ENCODE peak calls at places on chromosome 1, in nine cellular contexts. One of them, this sample, is unnamed.

GRCh38 chr1:170461762-170462384 is 70.1 kb upstream of the GORAB start:
- DNase-seq in left ventricle myocardium inferior: no peak
- DNase-seq in CD4-positive, CD25-positive, alpha-beta regulatory T cell: no peak
- DNase-seq in CD4-positive, alpha-beta memory T cell: no peak
- DNase-seq in uterus: peak; percentile 52
- DNase-seq in upper lobe of left lung: no peak
- DNase-seq in tibial artery: no peak
- DNase-seq in CD8-positive, alpha-beta memory T cell: no peak
- DNase-seq in heart left ventricle: no peak
- DNase-seq in this sample: no peak

GRCh38 chr1:228073870-228074545 is 8.5 kb upstream of the ARF1 start:
- DNase-seq in tibial artery: no peak
- DNase-seq in CD8-positive, alpha-beta memory T cell: peak; percentile 37
- DNase-seq in CD4-positive, CD25-positive, alpha-beta regulatory T cell: no peak
- DNase-seq in CD4-positive, alpha-beta memory T cell: no peak
- DNase-seq in uterus: peak; percentile 16
- DNase-seq in upper lobe of left lung: peak; percentile 35
- DNase-seq in left ventricle myocardium inferior: peak; percentile 15
- DNase-seq in heart left ventricle: peak; percentile 25
- DNase-seq in this sample: peak; percentile 14

GRCh38 chr1:179813626-179814351 is 63.8 kb downstream of the TOR1AIP2 start:
- DNase-seq in heart left ventricle: no peak
- DNase-seq in CD8-positive, alpha-beta memory T cell: no peak
- DNase-seq in CD4-positive, CD25-positive, alpha-beta regulatory T cell: no peak
- DNase-seq in tibial artery: no peak
- DNase-seq in uterus: no peak
- DNase-seq in CD4-positive, alpha-beta memory T cell: no peak
- DNase-seq in left ventricle myocardium inferior: no peak
- DNase-seq in upper lobe of left lung: no peak
- DNase-seq in this sample: no peak

GRCh38 chr1:230158422-230159291 is 91.6 kb downstream of the GALNT2 start:
- DNase-seq in heart left ventricle: no peak
- DNase-seq in tibial artery: no peak
- DNase-seq in uterus: no peak
- DNase-seq in upper lobe of left lung: no peak
- DNase-seq in CD8-positive, alpha-beta memory T cell: no peak
- DNase-seq in CD4-positive, CD25-positive, alpha-beta regulatory T cell: no peak
- DNase-seq in left ventricle myocardium inferior: no peak
- DNase-seq in CD4-positive, alpha-beta memory T cell: no peak
- DNase-seq in this sample: no peak

GRCh38 chr1:20988943-20989342 is 187.8 kb downstream of the EIF4G3 start:
- DNase-seq in CD4-positive, CD25-positive, alpha-beta regulatory T cell: no peak
- DNase-seq in heart left ventricle: no peak
- DNase-seq in upper lobe of left lung: no peak
- DNase-seq in left ventricle myocardium inferior: no peak
- DNase-seq in uterus: no peak
- DNase-seq in tibial artery: no peak
- DNase-seq in CD8-positive, alpha-beta memory T cell: no peak
- DNase-seq in CD4-positive, alpha-beta memory T cell: no peak
- DNase-seq in this sample: no peak

GRCh38 chr1:234713440-234713839 is 103.5 kb upstream of the IRF2BP2 start:
- DNase-seq in tibial artery: no peak
- DNase-seq in CD4-positive, alpha-beta memory T cell: no peak
- DNase-seq in CD8-positive, alpha-beta memory T cell: no peak
- DNase-seq in uterus: no peak
- DNase-seq in CD4-positive, CD25-positive, alpha-beta regulatory T cell: no peak
- DNase-seq in heart left ventricle: no peak
- DNase-seq in left ventricle myocardium inferior: no peak
- DNase-seq in upper lobe of left lung: no peak
- DNase-seq in this sample: no peak

GRCh38 chr1:17485280-17485679 is 45.8 kb upstream of the RCC2 start:
- DNase-seq in upper lobe of left lung: no peak
- DNase-seq in CD8-positive, alpha-beta memory T cell: no peak
- DNase-seq in CD4-positive, alpha-beta memory T cell: no peak
- DNase-seq in tibial artery: no peak
- DNase-seq in heart left ventricle: no peak
- DNase-seq in left ventricle myocardium inferior: no peak
- DNase-seq in uterus: no peak
- DNase-seq in CD4-positive, CD25-positive, alpha-beta regulatory T cell: no peak
- DNase-seq in this sample: no peak

GRCh38 chr1:68141801-68142440 is 90.4 kb downstream of the WLS start:
- DNase-seq in left ventricle myocardium inferior: no peak
- DNase-seq in CD4-positive, CD25-positive, alpha-beta regulatory T cell: no peak
- DNase-seq in heart left ventricle: no peak
- DNase-seq in tibial artery: no peak
- DNase-seq in upper lobe of left lung: no peak
- DNase-seq in CD4-positive, alpha-beta memory T cell: no peak
- DNase-seq in uterus: no peak
- DNase-seq in CD8-positive, alpha-beta memory T cell: no peak
- DNase-seq in this sample: peak; percentile 47

GRCh38 chr1:84847253-84848247 is 45.5 kb downstream of the LPAR3 start:
- DNase-seq in heart left ventricle: peak; percentile 68
- DNase-seq in tibial artery: peak; percentile 33
- DNase-seq in left ventricle myocardium inferior: peak; percentile 50
- DNase-seq in CD4-positive, alpha-beta memory T cell: peak; percentile 39
- DNase-seq in CD4-positive, CD25-positive, alpha-beta regulatory T cell: no peak
- DNase-seq in upper lobe of left lung: peak; percentile 87
- DNase-seq in CD8-positive, alpha-beta memory T cell: peak; percentile 61
- DNase-seq in uterus: peak; percentile 55
- DNase-seq in this sample: peak; percentile 88

GRCh38 chr1:33222381-33222780 is 33.9 kb upstream of the ZNF362 start:
- DNase-seq in left ventricle myocardium inferior: no peak
- DNase-seq in upper lobe of left lung: no peak
- DNase-seq in CD4-positive, CD25-positive, alpha-beta regulatory T cell: no peak
- DNase-seq in tibial artery: no peak
- DNase-seq in heart left ventricle: no peak
- DNase-seq in CD4-positive, alpha-beta memory T cell: no peak
- DNase-seq in CD8-positive, alpha-beta memory T cell: no peak
- DNase-seq in uterus: no peak
- DNase-seq in this sample: no peak

GRCh38 chr1:66253330-66253921 is 280.5 kb upstream of the SGIP1 start:
- DNase-seq in CD4-positive, CD25-positive, alpha-beta regulatory T cell: no peak
- DNase-seq in CD4-positive, alpha-beta memory T cell: peak; percentile 52
- DNase-seq in heart left ventricle: no peak
- DNase-seq in left ventricle myocardium inferior: no peak
- DNase-seq in uterus: no peak
- DNase-seq in upper lobe of left lung: no peak
- DNase-seq in tibial artery: no peak
- DNase-seq in CD8-positive, alpha-beta memory T cell: no peak
- DNase-seq in this sample: no peak

GRCh38 chr1:65048325-65048724 is 82.0 kb upstream of the JAK1 start:
- DNase-seq in tibial artery: no peak
- DNase-seq in left ventricle myocardium inferior: no peak
- DNase-seq in CD8-positive, alpha-beta memory T cell: no peak
- DNase-seq in upper lobe of left lung: no peak
- DNase-seq in uterus: no peak
- DNase-seq in CD4-positive, alpha-beta memory T cell: no peak
- DNase-seq in CD4-positive, CD25-positive, alpha-beta regulatory T cell: no peak
- DNase-seq in heart left ventricle: no peak
- DNase-seq in this sample: no peak

GRCh38 chr1:28273216-28273860 is 14.0 kb downstream of the SESN2 start:
- DNase-seq in CD4-positive, alpha-beta memory T cell: no peak
- DNase-seq in CD8-positive, alpha-beta memory T cell: no peak
- DNase-seq in heart left ventricle: no peak
- DNase-seq in left ventricle myocardium inferior: no peak
- DNase-seq in CD4-positive, CD25-positive, alpha-beta regulatory T cell: no peak
- DNase-seq in upper lobe of left lung: no peak
- DNase-seq in tibial artery: no peak
- DNase-seq in uterus: no peak
- DNase-seq in this sample: no peak

GRCh38 chr1:37474697-37475379 is 458 bp downstream of the ZC3H12A start:
- DNase-seq in tibial artery: no peak
- DNase-seq in heart left ventricle: no peak
- DNase-seq in CD4-positive, alpha-beta memory T cell: no peak
- DNase-seq in left ventricle myocardium inferior: no peak
- DNase-seq in CD4-positive, CD25-positive, alpha-beta regulatory T cell: no peak
- DNase-seq in upper lobe of left lung: no peak
- DNase-seq in CD8-positive, alpha-beta memory T cell: no peak
- DNase-seq in uterus: no peak
- DNase-seq in this sample: peak; percentile 83

GRCh38 chr1:58249371-58249728 is 297.2 kb downstream of the OMA1 start:
- DNase-seq in uterus: no peak
- DNase-seq in CD4-positive, CD25-positive, alpha-beta regulatory T cell: no peak
- DNase-seq in CD8-positive, alpha-beta memory T cell: no peak
- DNase-seq in tibial artery: no peak
- DNase-seq in CD4-positive, alpha-beta memory T cell: no peak
- DNase-seq in heart left ventricle: no peak
- DNase-seq in upper lobe of left lung: no peak
- DNase-seq in left ventricle myocardium inferior: no peak
- DNase-seq in this sample: no peak

DNA sequence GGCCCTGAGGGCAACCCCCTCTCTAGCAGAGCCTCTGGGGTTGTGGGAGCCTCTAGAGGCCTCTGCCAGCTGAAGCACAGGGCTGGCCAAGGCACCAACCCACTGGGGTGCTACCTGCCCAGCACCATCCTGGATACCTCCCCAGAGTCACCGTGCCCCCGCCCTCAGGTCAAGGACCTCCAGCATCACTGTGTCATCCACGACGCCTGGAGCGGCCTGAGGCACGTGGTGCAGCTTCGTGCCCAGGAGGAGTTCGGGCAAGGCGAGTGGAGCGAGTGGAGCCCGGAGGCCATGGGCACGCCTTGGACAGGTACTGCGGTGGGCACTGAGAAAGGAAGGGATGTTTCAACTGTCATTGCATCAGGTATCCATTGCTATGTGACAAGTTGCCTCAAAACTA is 30.7 kb downstream of the IL6R start:
- DNase-seq in left ventricle myocardium inferior: no peak
- DNase-seq in CD4-positive, CD25-positive, alpha-beta regulatory T cell: no peak
- DNase-seq in CD8-positive, alpha-beta memory T cell: no peak
- DNase-seq in heart left ventricle: no peak
- DNase-seq in CD4-positive, alpha-beta memory T cell: no peak
- DNase-seq in upper lobe of left lung: no peak
- DNase-seq in uterus: no peak
- DNase-seq in tibial artery: no peak
- DNase-seq in this sample: no peak
- H3K4me1 ChIP-seq in left ventricle myocardium inferior: peaks cover 62% of the 10 kb centered on the region
- H3K4me1 ChIP-seq in CD4-positive, CD25-positive, alpha-beta regulatory T cell: peaks cover 48% of the 10 kb centered on the region
- H3K4me1 ChIP-seq in CD8-positive, alpha-beta memory T cell: peaks cover 40% of the 10 kb centered on the region
- H3K4me1 ChIP-seq in heart left ventricle: no peaks in the 10 kb centered on the region
- H3K4me1 ChIP-seq in CD4-positive, alpha-beta memory T cell: peaks cover 61% of the 10 kb centered on the region
- H3K4me1 ChIP-seq in upper lobe of left lung: peaks cover 11% of the 10 kb centered on the region
- H3K4me1 ChIP-seq in uterus: peaks cover 2% of the 10 kb centered on the region
- H3K4me1 ChIP-seq in tibial artery: peaks cover 36% of the 10 kb centered on the region
- H3K4me1 ChIP-seq in this sample: peaks cover 5% of the 10 kb centered on the region

DNA sequence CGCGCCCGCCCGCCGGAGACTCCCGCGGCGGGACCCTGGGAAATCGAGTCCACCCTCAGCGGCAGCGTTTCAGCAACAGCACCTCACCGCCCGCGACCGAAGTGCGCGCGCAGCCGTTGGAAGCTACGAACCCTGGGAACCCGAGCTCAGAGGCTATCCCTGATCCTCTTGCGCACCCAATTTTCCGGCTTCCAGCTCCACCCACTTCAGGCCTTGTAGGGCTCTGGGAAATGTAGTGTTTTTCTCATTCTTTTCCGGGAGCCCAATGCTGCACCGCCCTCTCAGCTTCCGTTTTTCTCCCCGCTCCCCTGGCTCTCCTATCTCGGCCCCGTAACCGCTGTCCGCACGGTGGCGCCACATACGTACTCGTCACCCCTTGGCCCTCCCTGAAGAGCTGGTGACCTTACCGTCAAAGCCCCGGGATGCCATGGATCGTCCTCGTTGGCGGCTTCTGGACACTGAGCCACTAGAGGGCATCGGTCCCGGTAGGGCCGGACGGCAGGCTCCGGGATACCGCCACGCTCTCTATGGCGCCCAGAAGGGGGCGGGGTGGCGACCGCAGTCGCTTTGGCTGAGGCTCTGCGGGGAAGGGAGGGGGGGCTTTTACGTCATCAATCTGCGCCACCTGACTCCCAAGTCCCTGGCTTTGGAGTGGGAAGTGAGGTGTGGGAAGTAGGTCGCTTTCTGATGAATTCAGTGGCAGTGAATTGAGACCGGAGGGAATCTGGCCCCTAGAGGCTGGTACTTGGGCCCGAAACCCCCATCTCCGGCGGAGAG is at the start of the genes ODR4 and TPR:
- DNase-seq in heart left ventricle: peak; percentile 98
- DNase-seq in left ventricle myocardium inferior: peak; percentile 98
- DNase-seq in CD4-positive, alpha-beta memory T cell: peak; percentile 98
- DNase-seq in CD8-positive, alpha-beta memory T cell: peak; percentile 97
- DNase-seq in upper lobe of left lung: peak; percentile 98
- DNase-seq in uterus: peak; percentile 97
- DNase-seq in tibial artery: peak; percentile 98
- DNase-seq in CD4-positive, CD25-positive, alpha-beta regulatory T cell: peak; percentile 95
- DNase-seq in this sample: peak; percentile 99
- H3K4me3 ChIP-seq in heart left ventricle: peak within 1 kb of the TSS; percentile 85
- H3K4me3 ChIP-seq in left ventricle myocardium inferior: peak within 1 kb of the TSS; percentile 92
- H3K4me3 ChIP-seq in CD4-positive, alpha-beta memory T cell: peak within 1 kb of the TSS; percentile 87
- H3K4me3 ChIP-seq in CD8-positive, alpha-beta memory T cell: peak within 1 kb of the TSS; percentile 94
- H3K4me3 ChIP-seq in upper lobe of left lung: peak within 1 kb of the TSS; percentile 85
- H3K4me3 ChIP-seq in uterus: peak within 1 kb of the TSS; percentile 90
- H3K4me3 ChIP-seq in tibial artery: peak within 1 kb of the TSS; percentile 86
- H3K4me3 ChIP-seq in CD4-positive, CD25-positive, alpha-beta regulatory T cell: peak within 1 kb of the TSS; percentile 98
- H3K4me3 ChIP-seq in this sample: peak within 1 kb of the TSS; percentile 87

DNA sequence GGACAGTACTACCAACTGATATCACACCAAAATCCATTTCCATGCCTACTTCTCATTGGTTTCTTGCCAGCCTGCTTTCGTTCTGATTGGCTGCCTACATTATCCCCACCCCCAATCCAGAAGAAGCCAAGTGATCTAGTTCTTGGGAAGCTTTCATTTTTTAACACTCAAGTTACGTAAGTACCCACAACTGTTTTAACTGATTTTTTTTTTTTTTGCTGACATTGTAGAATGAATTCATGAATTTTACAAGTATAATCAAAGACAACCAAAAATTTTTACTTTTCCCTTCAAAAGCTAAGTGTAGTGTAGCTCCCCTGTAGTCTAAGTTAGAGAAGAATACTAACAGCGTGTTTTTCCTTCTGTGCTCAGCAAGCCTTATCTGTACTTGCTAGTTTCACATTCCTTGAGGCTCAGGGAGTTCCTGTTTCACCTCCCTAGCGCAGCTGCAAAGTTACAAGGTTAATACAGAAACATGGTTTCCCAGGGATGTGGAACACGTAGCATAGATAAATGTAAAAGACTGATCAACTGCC is at the start of gene SLC9C2:
- DNase-seq in tibial artery: no peak
- DNase-seq in CD4-positive, alpha-beta memory T cell: no peak
- DNase-seq in uterus: no peak
- DNase-seq in left ventricle myocardium inferior: no peak
- DNase-seq in CD4-positive, CD25-positive, alpha-beta regulatory T cell: no peak
- DNase-seq in CD8-positive, alpha-beta memory T cell: no peak
- DNase-seq in upper lobe of left lung: peak; percentile 30
- DNase-seq in heart left ventricle: no peak
- DNase-seq in this sample: peak; percentile 23
- H3K27ac ChIP-seq in tibial artery: no peak within 1 kb of the TSS
- H3K27ac ChIP-seq in CD4-positive, alpha-beta memory T cell: no peak within 1 kb of the TSS
- H3K27ac ChIP-seq in uterus: peak within 1 kb of the TSS; percentile 27
- H3K27ac ChIP-seq in left ventricle myocardium inferior: peak within 1 kb of the TSS; percentile 67
- H3K27ac ChIP-seq in CD4-positive, CD25-positive, alpha-beta regulatory T cell: no peak within 1 kb of the TSS
- H3K27ac ChIP-seq in CD8-positive, alpha-beta memory T cell: peak within 1 kb of the TSS; percentile 25
- H3K27ac ChIP-seq in upper lobe of left lung: peak within 1 kb of the TSS; percentile 69
- H3K27ac ChIP-seq in heart left ventricle: peak within 1 kb of the TSS; percentile 8
- H3K27ac ChIP-seq in this sample: peak within 1 kb of the TSS; percentile 32

DNA sequence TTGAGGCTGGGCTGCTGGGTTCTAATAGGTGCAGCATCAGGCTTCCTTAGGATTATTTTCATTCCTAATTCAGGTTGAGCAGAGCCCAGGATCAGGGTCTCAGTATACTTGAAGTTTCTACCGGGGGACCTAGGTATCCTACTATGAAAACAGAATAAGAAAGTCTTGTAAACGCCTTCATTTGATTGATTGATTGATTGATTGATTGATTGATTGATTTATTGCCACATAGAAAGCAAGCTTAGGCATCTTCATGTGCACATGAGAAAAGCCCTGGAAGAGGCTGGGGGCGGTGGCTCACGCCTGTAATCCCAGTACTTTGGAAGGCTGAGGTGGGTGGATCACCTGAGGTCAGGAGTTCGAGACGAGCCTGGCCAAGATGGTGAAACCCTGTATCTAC is 97.4 kb upstream of the BMP8A start:
- DNase-seq in CD8-positive, alpha-beta memory T cell: no peak
- DNase-seq in tibial artery: no peak
- DNase-seq in left ventricle myocardium inferior: no peak
- DNase-seq in uterus: no peak
- DNase-seq in upper lobe of left lung: no peak
- DNase-seq in CD4-positive, alpha-beta memory T cell: no peak
- DNase-seq in heart left ventricle: no peak
- DNase-seq in CD4-positive, CD25-positive, alpha-beta regulatory T cell: no peak
- DNase-seq in this sample: no peak
- H3K4me1 ChIP-seq in CD8-positive, alpha-beta memory T cell: peaks cover 39% of the 10 kb centered on the region
- H3K4me1 ChIP-seq in tibial artery: peaks cover 71% of the 10 kb centered on the region
- H3K4me1 ChIP-seq in left ventricle myocardium inferior: peaks cover 95% of the 10 kb centered on the region
- H3K4me1 ChIP-seq in uterus: peaks cover 26% of the 10 kb centered on the region
- H3K4me1 ChIP-seq in upper lobe of left lung: peaks cover 77% of the 10 kb centered on the region
- H3K4me1 ChIP-seq in CD4-positive, alpha-beta memory T cell: peaks cover 85% of the 10 kb centered on the region
- H3K4me1 ChIP-seq in heart left ventricle: peaks cover 10% of the 10 kb centered on the region
- H3K4me1 ChIP-seq in CD4-positive, CD25-positive, alpha-beta regulatory T cell: peaks cover 37% of the 10 kb centered on the region
- H3K4me1 ChIP-seq in this sample: peaks cover 29% of the 10 kb centered on the region